ENCODE peak calls at places on chromosome 11, in four cellular contexts. Z is left lung, U is A549, W is cardiac muscle cell. R is an unnamed sample.

GRCh38 chr11:8593935-8594909 is at the start of gene STK33:
- DNase-seq in U (peak), Z (peak), W (peak), R (no peak)

GRCh38 chr11:87819141-87819540 is 356.1 kb downstream of the RAB38 start:
- DNase-seq in W (no peak), Z (no peak), U (no peak), R (no peak)

GRCh38 chr11:134819026-134819425 is 407.0 kb upstream of the B3GAT1 start:
- DNase-seq in Z (no peak), W (peak), U (no peak), R (no peak)

GRCh38 chr11:26587073-26587472 is 15.0 kb upstream of the MUC15 start:
- DNase-seq in Z (no peak), W (no peak), U (no peak), R (no peak)

GRCh38 chr11:132590554-132590953 is 941.7 kb downstream of the OPCML start:
- DNase-seq in U (no peak), Z (no peak), W (no peak), R (no peak)

GRCh38 chr11:45304111-45304991 is 18.2 kb upstream of the SYT13 start:
- DNase-seq in U (no peak), Z (no peak), W (no peak), R (no peak)

GRCh38 chr11:85813721-85814120 is 2.8 kb upstream of the SYTL2 start:
- DNase-seq in U (no peak), W (no peak), Z (peak), R (no peak)

GRCh38 chr11:7261578-7261977 is 9.9 kb downstream of the SYT9 start:
- DNase-seq in W (no peak), Z (no peak), U (no peak), R (no peak)

GRCh38 chr11:62879150-62879549 is 1.5 kb upstream of the SLC3A2 start:
- DNase-seq in Z (no peak), U (no peak), W (no peak), R (no peak)

GRCh38 chr11:77381749-77382693 is 80.5 kb upstream of the GDPD4 start:
- DNase-seq in Z (no peak), U (no peak), W (no peak), R (no peak)

GRCh38 chr11:77092382-77092781 is 10.3 kb upstream of the OMP start:
- DNase-seq in W (no peak), U (no peak), Z (no peak), R (no peak)

GRCh38 chr11:945986-946385 is 20.3 kb downstream of the AP2A2 start:
- DNase-seq in W (no peak), U (no peak), Z (no peak), R (no peak)

GRCh38 chr11:6576471-6577373 is 26.7 kb downstream of the RRP8 start:
- DNase-seq in Z (no peak), W (no peak), U (no peak), R (no peak)

GRCh38 chr11:32531528-32531927 is 52.1 kb upstream of the EIF3M start:
- DNase-seq in W (no peak), U (no peak), Z (no peak), R (no peak)

GRCh38 chr11:103546236-103546635 is 437.0 kb downstream of the DYNC2H1 start:
- DNase-seq in Z (no peak), U (no peak), W (no peak), R (no peak)

GRCh38 chr11:62567018-62567633 is 6.6 kb downstream of the EEF1G start:
- DNase-seq in Z (no peak), W (no peak), U (no peak), R (no peak)

GRCh38 chr11:61131186-61131585 is 28.9 kb downstream of the CD5 start:
- DNase-seq in W (no peak), U (no peak), Z (no peak), R (no peak)

GRCh38 chr11:92675810-92676209 is 293.6 kb upstream of the MTNR1B start:
- DNase-seq in W (no peak), U (no peak), Z (no peak), R (no peak)

GRCh38 chr11:62024975-62025374 is 57.5 kb upstream of the FTH1 start:
- DNase-seq in U (no peak), W (no peak), Z (no peak), R (no peak)

GRCh38 chr11:62552465-62552782 is 5.8 kb upstream of the AHNAK start:
- DNase-seq in Z (no peak), W (no peak), U (no peak), R (no peak)

GRCh38 chr11:61160487-61161189 is 588 bp downstream of the VPS37C start:
- DNase-seq in U (no peak), Z (no peak), W (no peak), R (no peak)

GRCh38 chr11:1832989-1833365 is 1.8 kb upstream of the SYT8 start:
- DNase-seq in Z (no peak), W (no peak), U (no peak), R (no peak)

GRCh38 chr11:40293655-40294342 is 1165.7 kb downstream of the LRRC4C start:
- DNase-seq in W (peak), U (peak), Z (peak), R (peak)

GRCh38 chr11:133898031-133898769 is 52.9 kb upstream of the SPATA19 start:
- DNase-seq in Z (no peak), U (no peak), W (no peak), R (no peak)

GRCh38 chr11:72786305-72787261 is 7.3 kb downstream of the STARD10 start:
- DNase-seq in U (no peak), Z (peak), W (no peak), R (peak)

GRCh38 chr11:63868399-63869064 is 29.6 kb downstream of the MARK2 start:
- DNase-seq in U (no peak), W (no peak), Z (no peak), R (no peak)

GRCh38 chr11:94776351-94777321 is 8.5 kb downstream of the AMOTL1 start:
- DNase-seq in Z (no peak), U (no peak), W (no peak), R (no peak)

GRCh38 chr11:107696140-107696539 is 15.7 kb downstream of the SLN start:
- DNase-seq in U (peak), W (no peak), Z (no peak), R (no peak)

GRCh38 chr11:71188073-71188472 is 64.3 kb downstream of the SHANK2 start:
- DNase-seq in U (no peak), W (no peak), Z (peak), R (no peak)

GRCh38 chr11:100866453-100866852 is 179.4 kb downstream of the ARHGAP42 start:
- DNase-seq in Z (no peak), U (no peak), W (no peak), R (no peak)

GRCh38 chr11:12001152-12001551 is 7.3 kb downstream of the DKK3 start:
- DNase-seq in W (no peak), Z (no peak), U (no peak), R (no peak)

GRCh38 chr11:90476442-90477007 is 253.7 kb upstream of the CHORDC1 start:
- DNase-seq in W (peak), Z (no peak), U (no peak), R (peak)

GRCh38 chr11:22780914-22781593 is 48.5 kb downstream of the SVIP start:
- DNase-seq in W (no peak), Z (no peak), U (no peak), R (no peak)

GRCh38 chr11:132595711-132596111 is 936.6 kb downstream of the OPCML start:
- DNase-seq in W (peak), U (no peak), Z (no peak), R (no peak)

GRCh38 chr11:116073854-116074837 is 569.9 kb upstream of the CADM1 start:
- DNase-seq in W (peak), Z (no peak), U (no peak), R (no peak)

DNA sequence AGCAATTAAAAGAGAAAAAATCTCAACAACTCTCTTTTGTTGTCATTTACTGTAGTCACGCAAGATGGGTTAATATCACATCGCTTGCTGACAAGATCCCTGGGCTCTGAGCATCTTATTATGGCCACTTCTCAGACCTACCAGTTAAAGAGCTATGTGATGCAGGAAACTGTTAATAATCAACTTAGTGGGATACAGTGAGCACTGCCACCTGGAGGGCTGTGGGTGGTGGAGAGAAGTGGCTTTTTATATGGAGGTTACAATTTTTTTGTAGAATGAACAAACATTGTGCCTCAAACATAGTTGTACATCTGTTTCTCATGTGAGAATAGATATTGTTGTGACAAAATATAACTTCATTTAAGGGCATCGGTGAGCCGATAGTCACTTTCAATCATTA is 181.0 kb downstream of the TENM4 start:
- DNase-seq in W (no peak), Z (no peak), U (peak), R (no peak)
- H3K4me3 ChIP-seq in W (no peak), Z (no peak), U (no peak), R (no peak)

GRCh38 chr11:118606157-118606843 is 1.1 kb upstream of the PHLDB1 start:
- DNase-seq in Z (no peak), U (no peak), W (no peak), R (no peak)
- H3K4me3 ChIP-seq in Z (no peak), U (peak), W (no peak), R (no peak)

GRCh38 chr11:122556605-122557004 is 98.9 kb upstream of the UBASH3B start:
- DNase-seq in Z (peak), U (no peak), W (peak), R (no peak)
- H3K4me3 ChIP-seq in Z (no peak), U (no peak), W (no peak), R (no peak)

GRCh38 chr11:114197799-114198500 is 98.2 kb upstream of the NNMT start:
- DNase-seq in U (no peak), W (no peak), Z (peak), R (peak)

GRCh38 chr11:114193730-114194674 is 102.2 kb upstream of the NNMT start:
- DNase-seq in U (no peak), W (no peak), Z (no peak), R (no peak)

GRCh38 chr11:114195981-114196731 is 100.0 kb upstream of the NNMT start:
- DNase-seq in U (no peak), Z (peak), W (no peak), R (peak)

GRCh38 chr11:114199051-114199450 is 97.1 kb upstream of the NNMT start:
- DNase-seq in Z (no peak), U (no peak), W (no peak), R (no peak)

GRCh38 chr11:114196994-114197702 is 99.1 kb upstream of the NNMT start:
- DNase-seq in W (no peak), U (no peak), Z (no peak), R (no peak)
- H3K4me3 ChIP-seq in W (no peak), U (no peak), Z (no peak), R (no peak)

GRCh38 chr11:64915366-64915887 is 1.6 kb downstream of the ATG2A start:
- DNase-seq in U (no peak), W (peak), Z (no peak), R (no peak)
- H3K4me3 ChIP-seq in U (peak), W (peak), Z (peak), R (peak)

DNA sequence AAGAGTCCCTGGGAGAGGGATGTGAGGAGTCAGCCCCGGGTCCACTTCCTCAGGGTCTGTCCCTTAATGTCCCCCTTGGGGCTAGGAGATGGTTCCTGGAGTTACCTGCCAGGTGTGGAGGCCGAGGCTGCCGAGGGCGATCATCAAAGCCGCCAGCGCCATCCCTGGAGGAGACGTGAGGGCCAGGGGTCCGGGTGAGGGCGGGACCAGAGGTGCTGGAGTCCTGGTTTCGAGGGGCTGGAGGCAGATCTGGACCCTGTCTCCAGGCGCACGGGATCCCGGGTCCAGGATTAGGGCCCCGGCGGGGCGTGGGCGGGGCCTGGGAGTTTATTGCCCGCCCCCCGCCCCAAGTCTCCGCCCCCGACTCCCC is at the start of gene ART5:
- DNase-seq in W (no peak), Z (no peak), U (no peak), R (no peak)
- H3K4me3 ChIP-seq in W (peak), Z (peak), U (peak), R (no peak)

GRCh38 chr11:59223177-59223576 is 10.4 kb upstream of the MPEG1 start:
- DNase-seq in Z (no peak), W (no peak), U (no peak), R (no peak)
- H3K4me3 ChIP-seq in Z (no peak), W (no peak), U (no peak), R (no peak)

R was measured in LNCaP clone FGC.